ENCODE peak calls at places on chromosomes 12 and 14, in four cellular contexts. One of them, this sample, is unnamed.

GRCh38 chr12:3350432-3350831 is 140.6 kb upstream of the PRMT8 start:
- DNase-seq in NCI-H774: no peak
- DNase-seq in HL-60: no peak
- DNase-seq in nephron progenitor cell: no peak
- DNase-seq in this sample: no peak

GRCh38 chr12:54349658-54350057 is 14.6 kb downstream of the GPR84 start:
- DNase-seq in NCI-H774: no peak
- DNase-seq in HL-60: no peak
- DNase-seq in nephron progenitor cell: no peak
- DNase-seq in this sample: peak; percentile 29

GRCh38 chr12:121295746-121296617 is 527 bp downstream of the CAMKK2 start:
- DNase-seq in NCI-H774: no peak
- DNase-seq in HL-60: no peak
- DNase-seq in nephron progenitor cell: peak; percentile 43
- DNase-seq in this sample: no peak

GRCh38 chr12:108307006-108307405 is 32.1 kb downstream of the CMKLR1 start:
- DNase-seq in NCI-H774: no peak
- DNase-seq in HL-60: no peak
- DNase-seq in nephron progenitor cell: no peak
- DNase-seq in this sample: no peak

GRCh38 chr12:47377414-47378221 is 297.9 kb upstream of the AMIGO2 start:
- DNase-seq in NCI-H774: no peak
- DNase-seq in HL-60: no peak
- DNase-seq in nephron progenitor cell: no peak
- DNase-seq in this sample: peak; percentile 48

GRCh38 chr12:84247931-84248330 is 664.7 kb downstream of the SLC6A15 start:
- DNase-seq in NCI-H774: no peak
- DNase-seq in HL-60: no peak
- DNase-seq in nephron progenitor cell: no peak
- DNase-seq in this sample: no peak

GRCh38 chr12:124816295-124816854 is 47.3 kb downstream of the SCARB1 start:
- DNase-seq in NCI-H774: no peak
- DNase-seq in HL-60: no peak
- DNase-seq in nephron progenitor cell: no peak
- DNase-seq in this sample: no peak

GRCh38 chr12:128817115-128818015 is 6.4 kb downstream of the SLC15A4 start:
- DNase-seq in NCI-H774: peak; percentile 63
- DNase-seq in HL-60: no peak
- DNase-seq in nephron progenitor cell: no peak
- DNase-seq in this sample: peak; percentile 36

GRCh38 chr14:30725763-30726162 is 103.6 kb downstream of the SCFD1 start:
- DNase-seq in NCI-H774: no peak
- DNase-seq in HL-60: no peak
- DNase-seq in nephron progenitor cell: no peak
- DNase-seq in this sample: no peak

GRCh38 chr14:97946291-97946690 is 1149.1 kb downstream of the VRK1 start:
- DNase-seq in NCI-H774: no peak
- DNase-seq in HL-60: no peak
- DNase-seq in nephron progenitor cell: no peak
- DNase-seq in this sample: peak; percentile 31

GRCh38 chr12:3303410-3304136 is 187.4 kb upstream of the PRMT8 start:
- DNase-seq in NCI-H774: peak; percentile 74
- DNase-seq in HL-60: no peak
- DNase-seq in nephron progenitor cell: peak; percentile 46
- DNase-seq in this sample: peak; percentile 83

GRCh38 chr12:48263617-48264016 is 60.5 kb upstream of the OR10AD1 start:
- DNase-seq in NCI-H774: no peak
- DNase-seq in HL-60: no peak
- DNase-seq in nephron progenitor cell: no peak
- DNase-seq in this sample: no peak

GRCh38 chr12:80714055-80714454 is 2.7 kb upstream of the MYF5 start:
- DNase-seq in NCI-H774: no peak
- DNase-seq in HL-60: no peak
- DNase-seq in nephron progenitor cell: peak; percentile 56
- DNase-seq in this sample: peak; percentile 78

GRCh38 chr14:74697976-74698375 is 14.9 kb downstream of the AREL1 start:
- DNase-seq in NCI-H774: no peak
- DNase-seq in HL-60: no peak
- DNase-seq in nephron progenitor cell: no peak
- DNase-seq in this sample: no peak

GRCh38 chr12:100808777-100809176 is 14.2 kb downstream of the ANO4 start:
- DNase-seq in NCI-H774: no peak
- DNase-seq in HL-60: no peak
- DNase-seq in nephron progenitor cell: no peak
- DNase-seq in this sample: no peak

GRCh38 chr12:103175625-103176024 is 218.2 kb downstream of the ASCL1 start:
- DNase-seq in NCI-H774: no peak
- DNase-seq in HL-60: no peak
- DNase-seq in nephron progenitor cell: no peak
- DNase-seq in this sample: peak; percentile 12

GRCh38 chr14:52015411-52016030 is 26.2 kb downstream of the RTRAF start:
- DNase-seq in NCI-H774: no peak
- DNase-seq in HL-60: no peak
- DNase-seq in nephron progenitor cell: peak; percentile 17
- DNase-seq in this sample: peak; percentile 57

This sample was measured in left kidney.